ENCODE peak calls at places on chromosome X, in eight cellular contexts. U is Panc1, S is mucosa of descending colon, J is HT1080, O is myocyte, Y is caudate nucleus, Q is brain microvascular endothelial cell, M is AG08396. I is an unnamed sample.

GRCh38 chrX:13647709-13648212 is 5.2 kb upstream of the TCEANC start:
- DNase-seq in Q (peak; percentile 83), Y (no peak), U (no peak), M (peak; percentile 28), J (peak; percentile 61), S (peak; percentile 60), O (peak; percentile 60), I (no peak)

GRCh38 chrX:69503228-69503834 is 795 bp upstream of the NALF2 start:
- DNase-seq in S (no peak), M (no peak), U (no peak), O (no peak), J (peak; percentile 17), Q (no peak), Y (no peak), I (no peak)

GRCh38 chrX:78555401-78555980 is 103.6 kb downstream of the RTL3 start:
- DNase-seq in O (peak; percentile 30), U (no peak), Y (no peak), M (no peak), J (no peak), S (no peak), Q (no peak), I (no peak)

GRCh38 chrX:57289089-57289488 is 2.6 kb downstream of the FAAH2 start:
- DNase-seq in M (no peak), Q (no peak), S (no peak), J (no peak), Y (no peak), U (no peak), O (no peak), I (no peak)

GRCh38 chrX:78712381-78712780 is 35.1 kb upstream of the LPAR4 start:
- DNase-seq in M (no peak), J (no peak), Q (no peak), O (peak; percentile 33), S (no peak), Y (no peak), U (no peak), I (no peak)

GRCh38 chrX:2677764-2678163 is 13.3 kb upstream of the CD99 start:
- DNase-seq in M (peak; percentile 96), O (peak; percentile 99), S (peak; percentile 60), U (peak; percentile 55), Q (peak; percentile 94), Y (no peak), J (peak; percentile 94), I (no peak)

GRCh38 chrX:118853596-118853995 is 30.0 kb downstream of the ZCCHC12 start:
- DNase-seq in S (no peak), J (no peak), O (no peak), Q (no peak), Y (no peak), M (no peak), U (no peak), I (no peak)

GRCh38 chrX:135396566-135396965 is 25.2 kb upstream of the SMIM10L2A start:
- DNase-seq in U (no peak), S (no peak), J (no peak), O (no peak), Y (no peak), Q (no peak), M (no peak), I (no peak)

GRCh38 chrX:66162331-66162822 is 1.7 kb upstream of the HEPH start:
- DNase-seq in Q (no peak), U (no peak), S (peak; percentile 54), M (no peak), J (no peak), Y (no peak), O (no peak), I (peak; percentile 8)

GRCh38 chrX:16839224-16839851 is 30.8 kb downstream of the RBBP7 start:
- DNase-seq in Y (no peak), Q (no peak), M (no peak), O (peak; percentile 59), S (no peak), J (no peak), U (no peak), I (no peak)

GRCh38 chrX:37697169-37697760 is 11.7 kb downstream of the XK start:
- DNase-seq in U (no peak), O (no peak), M (no peak), J (no peak), Q (peak; percentile 50), S (peak; percentile 17), Y (no peak), I (no peak)

GRCh38 chrX:10166731-10167149 is 10.0 kb downstream of the CLCN4 start:
- DNase-seq in U (no peak), O (no peak), Q (no peak), Y (peak; percentile 11), M (no peak), J (no peak), S (no peak), I (no peak)

GRCh38 chrX:33183366-33183765 is 28.0 kb downstream of the DMD start:
- DNase-seq in O (peak; percentile 95), U (no peak), J (peak; percentile 0), M (peak; percentile 40), Q (peak; percentile 77), S (no peak), Y (no peak), I (no peak)

GRCh38 chrX:153694687-153695270 is 7.1 kb downstream of the SLC6A8 start:
- DNase-seq in J (no peak), Y (no peak), O (no peak), M (no peak), U (no peak), Q (no peak), S (no peak), I (no peak)

GRCh38 chrX:85815203-85815751 is 232.1 kb downstream of the CHM start:
- DNase-seq in Y (no peak), J (no peak), M (no peak), U (no peak), Q (no peak), S (no peak), O (no peak), I (no peak)

GRCh38 chrX:112513154-112513553 is 166.6 kb downstream of the LHFPL1 start:
- DNase-seq in M (no peak), Y (no peak), Q (no peak), J (no peak), U (no peak), S (no peak), O (no peak), I (no peak)

I was measured in HuH-7.